ENCODE peak calls at places on chromosome 10, in ten cellular contexts. O, C, P, I, V, G, F, R, M and W are unnamed samples.

GRCh38 chr10:6842722-6843121 is 262.6 kb upstream of the PRKCQ start:
- DNase-seq in O (no peak), C (no peak), P (no peak), I (no peak), V (no peak), G (no peak), F (no peak), R (no peak), M (no peak), W (no peak)

GRCh38 chr10:107814865-107815487 is 650.5 kb upstream of the SORCS1 start:
- DNase-seq in O (peak), C (no peak), P (peak), I (peak), V (peak), G (peak), F (peak), R (peak), M (peak), W (no peak)

GRCh38 chr10:43308986-43309385 is 42.1 kb upstream of the RASGEF1A start:
- DNase-seq in O (no peak), C (no peak), P (no peak), I (no peak), V (no peak), G (no peak), F (peak), R (peak), M (no peak), W (no peak)

GRCh38 chr10:9239298-9239697 is 1184.8 kb downstream of the GATA3 start:
- DNase-seq in O (no peak), C (peak), P (no peak), I (no peak), V (no peak), G (no peak), F (no peak), R (peak), M (no peak), W (no peak)

GRCh38 chr10:132654708-132655661 is 117.4 kb downstream of the INPP5A start:
- DNase-seq in O (no peak), C (peak), P (no peak), I (peak), V (peak), G (peak), F (peak), R (peak), M (peak), W (peak)

GRCh38 chr10:79262131-79262530 is 85.1 kb upstream of the PPIF start:
- DNase-seq in O (no peak), C (no peak), P (no peak), I (no peak), V (no peak), G (no peak), F (no peak), R (no peak), M (peak), W (no peak)

GRCh38 chr10:98511861-98512260 is 65.1 kb upstream of the HPS1 start:
- DNase-seq in O (no peak), C (no peak), P (no peak), I (no peak), V (no peak), G (no peak), F (no peak), R (no peak), M (no peak), W (no peak)

GRCh38 chr10:14296081-14296709 is 34.5 kb downstream of the FRMD4A start:
- DNase-seq in O (no peak), C (no peak), P (no peak), I (no peak), V (no peak), G (no peak), F (peak), R (peak), M (no peak), W (no peak)

GRCh38 chr10:123270221-123270620 is 116.0 kb downstream of the BUB3 start:
- DNase-seq in O (no peak), C (peak), P (peak), I (no peak), V (peak), G (no peak), F (peak), R (peak), M (peak), W (no peak)

GRCh38 chr10:5534880-5535856 is 10.4 kb downstream of the CALML3 start:
- DNase-seq in O (peak), C (no peak), P (no peak), I (no peak), V (peak), G (no peak), F (peak), R (peak), M (peak), W (peak)

GRCh38 chr10:101444058-101444457 is 90.1 kb downstream of the BTRC start:
- DNase-seq in O (no peak), C (peak), P (no peak), I (peak), V (peak), G (no peak), F (peak), R (peak), M (peak), W (no peak)

GRCh38 chr10:10967029-10967428 is 50.6 kb upstream of the CELF2 start:
- DNase-seq in O (no peak), C (no peak), P (no peak), I (no peak), V (no peak), G (no peak), F (no peak), R (no peak), M (no peak), W (no peak)

GRCh38 chr10:1724921-1725320 is 12.4 kb downstream of the ADARB2 start:
- DNase-seq in O (no peak), C (no peak), P (no peak), I (no peak), V (no peak), G (no peak), F (no peak), R (no peak), M (peak), W (no peak)

GRCh38 chr10:57142925-57143576 is 782.0 kb upstream of the ZWINT start:
- DNase-seq in O (no peak), C (no peak), P (no peak), I (no peak), V (no peak), G (no peak), F (no peak), R (no peak), M (no peak), W (no peak)

GRCh38 chr10:55500931-55501559 is 700.0 kb upstream of the PCDH15 start:
- DNase-seq in O (no peak), C (no peak), P (no peak), I (peak), V (no peak), G (peak), F (peak), R (no peak), M (peak), W (no peak)

GRCh38 chr10:59622320-59622901 is 87.2 kb downstream of the SLC16A9 start:
- DNase-seq in O (peak), C (peak), P (no peak), I (peak), V (peak), G (peak), F (peak), R (peak), M (peak), W (peak)

GRCh38 chr10:29966269-29966668 is 93.1 kb downstream of the JCAD start:
- DNase-seq in O (no peak), C (no peak), P (no peak), I (no peak), V (no peak), G (peak), F (no peak), R (no peak), M (no peak), W (no peak)

GRCh38 chr10:28719789-28720436 is 42.6 kb downstream of the BAMBI start:
- DNase-seq in O (no peak), C (no peak), P (no peak), I (no peak), V (peak), G (no peak), F (peak), R (peak), M (peak), W (peak)

GRCh38 chr10:18214692-18215563 is 74.7 kb downstream of the CACNB2 start:
- DNase-seq in O (no peak), C (peak), P (no peak), I (peak), V (peak), G (peak), F (peak), R (peak), M (peak), W (no peak)

GRCh38 chr10:94524146-94524545 is 21.4 kb upstream of the HELLS start:
- DNase-seq in O (no peak), C (peak), P (peak), I (peak), V (peak), G (no peak), F (peak), R (peak), M (no peak), W (peak)

GRCh38 chr10:72250666-72251065 is 23.1 kb upstream of the DDIT4 start:
- DNase-seq in O (no peak), C (peak), P (peak), I (no peak), V (peak), G (no peak), F (peak), R (peak), M (peak), W (no peak)

GRCh38 chr10:62732841-62733653 is 71.5 kb upstream of the ADO start:
- DNase-seq in O (no peak), C (peak), P (no peak), I (peak), V (peak), G (no peak), F (peak), R (peak), M (peak), W (peak)

GRCh38 chr10:49593564-49593875 is 16.6 kb upstream of the SLC18A3 start:
- DNase-seq in O (no peak), C (no peak), P (no peak), I (no peak), V (no peak), G (no peak), F (no peak), R (no peak), M (no peak), W (no peak)

GRCh38 chr10:16944081-16944922 is 127.1 kb upstream of the RSU1 start:
- DNase-seq in O (peak), C (peak), P (no peak), I (no peak), V (peak), G (no peak), F (peak), R (peak), M (no peak), W (peak)

GRCh38 chr10:52074505-52074904 is 239.6 kb upstream of the DKK1 start:
- DNase-seq in O (no peak), C (no peak), P (no peak), I (no peak), V (no peak), G (no peak), F (no peak), R (no peak), M (no peak), W (no peak)

DNA sequence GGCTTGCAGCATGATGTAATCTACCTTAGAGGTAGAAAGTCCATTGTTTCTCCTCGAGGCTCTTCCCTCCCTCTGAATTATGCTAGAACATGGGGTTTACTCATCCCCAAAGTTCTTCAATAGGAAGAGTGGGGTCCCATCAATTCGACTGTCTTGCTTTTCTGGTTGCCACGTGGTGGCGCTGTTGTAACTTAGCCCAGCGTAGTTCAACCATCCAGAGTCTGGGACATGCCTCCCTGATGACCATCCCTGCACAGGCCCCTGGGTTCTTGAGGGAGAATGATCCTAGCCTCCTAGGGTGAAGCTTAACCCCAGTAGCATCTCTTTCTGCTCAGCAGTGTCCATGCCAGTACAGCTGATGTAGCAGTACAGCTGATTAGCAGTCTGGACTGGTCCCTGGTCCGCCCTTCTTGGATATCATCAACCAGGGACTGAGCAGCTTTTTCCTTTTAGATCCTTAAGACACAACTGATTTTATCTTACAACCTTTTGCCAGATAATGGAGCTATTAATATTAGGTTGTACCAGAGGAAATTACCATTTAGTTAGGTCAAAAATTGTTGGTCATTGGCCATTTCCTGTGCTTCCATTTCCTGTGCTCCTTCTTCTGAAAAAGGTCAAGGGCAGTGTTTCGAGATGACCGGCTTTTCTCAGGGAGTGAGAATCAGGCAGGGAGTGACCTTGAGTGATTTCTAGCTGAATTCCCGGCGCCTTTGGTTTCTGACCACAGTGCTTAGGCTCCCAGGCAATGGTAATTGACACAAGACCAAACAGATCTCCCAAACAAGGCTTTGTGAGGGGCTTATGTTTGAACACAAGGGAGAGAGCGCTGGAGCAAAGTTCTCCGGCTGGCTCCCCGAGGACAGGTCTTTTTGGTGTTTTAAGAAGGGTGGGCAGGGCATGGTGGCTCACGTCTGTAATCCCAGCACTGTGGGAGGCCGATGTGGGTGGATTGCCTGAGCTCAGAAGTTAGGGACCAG is 65.4 kb downstream of the TACC2 start:
- DNase-seq in O (no peak), C (peak), P (no peak), I (peak), V (peak), G (peak), F (peak), R (peak), M (peak), W (no peak)
- TF ChIP-seq CTCF in O (peak), C (peak), P (peak), I (peak), V (peak), G (peak), F (peak), R (peak), M (peak), W (peak)

DNA sequence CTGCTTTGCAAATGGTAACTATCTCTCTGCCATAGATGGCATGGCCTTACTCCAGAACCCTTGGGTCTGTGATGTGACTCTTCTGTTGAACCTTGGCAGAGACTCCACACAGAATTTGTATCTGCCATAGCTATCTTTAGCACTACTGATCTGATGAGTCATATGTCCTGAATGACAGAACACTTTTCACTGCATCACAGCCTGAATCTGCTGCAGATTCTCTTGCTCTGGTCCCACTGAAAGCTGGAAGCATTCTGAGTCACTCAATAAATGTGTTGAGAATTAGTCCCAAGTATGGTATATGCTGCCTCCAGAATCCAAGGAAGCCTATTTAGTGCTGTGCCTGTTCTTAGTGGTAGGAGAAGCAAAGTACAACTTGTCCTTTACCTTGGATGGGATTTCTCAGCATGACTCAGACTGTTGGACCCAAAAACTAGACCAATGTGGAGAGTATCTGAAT is 39.5 kb upstream of the ANKRD1 start:
- DNase-seq in O (peak), C (peak), P (peak), I (peak), V (peak), G (no peak), F (peak), R (peak), M (peak), W (peak)
- TF ChIP-seq CTCF in O (no peak), C (peak), P (peak), I (no peak), V (no peak), G (no peak), F (no peak), R (no peak), M (no peak), W (no peak)

GRCh38 chr10:70910486-70911350 is 22.4 kb upstream of the PCBD1 start:
- DNase-seq in O (no peak), C (no peak), P (no peak), I (no peak), V (no peak), G (no peak), F (no peak), R (no peak), M (no peak), W (no peak)

GRCh38 chr10:70914316-70914864 is 26.0 kb upstream of the PCBD1 start:
- DNase-seq in O (no peak), C (no peak), P (no peak), I (no peak), V (no peak), G (no peak), F (no peak), R (no peak), M (no peak), W (no peak)

GRCh38 chr10:70915206-70915605 is 26.8 kb upstream of the PCBD1 start:
- DNase-seq in O (no peak), C (no peak), P (no peak), I (no peak), V (no peak), G (no peak), F (no peak), R (no peak), M (no peak), W (no peak)

GRCh38 chr10:70913546-70914240 is 25.3 kb upstream of the PCBD1 start:
- DNase-seq in O (no peak), C (no peak), P (no peak), I (no peak), V (no peak), G (no peak), F (no peak), R (no peak), M (no peak), W (no peak)

DNA sequence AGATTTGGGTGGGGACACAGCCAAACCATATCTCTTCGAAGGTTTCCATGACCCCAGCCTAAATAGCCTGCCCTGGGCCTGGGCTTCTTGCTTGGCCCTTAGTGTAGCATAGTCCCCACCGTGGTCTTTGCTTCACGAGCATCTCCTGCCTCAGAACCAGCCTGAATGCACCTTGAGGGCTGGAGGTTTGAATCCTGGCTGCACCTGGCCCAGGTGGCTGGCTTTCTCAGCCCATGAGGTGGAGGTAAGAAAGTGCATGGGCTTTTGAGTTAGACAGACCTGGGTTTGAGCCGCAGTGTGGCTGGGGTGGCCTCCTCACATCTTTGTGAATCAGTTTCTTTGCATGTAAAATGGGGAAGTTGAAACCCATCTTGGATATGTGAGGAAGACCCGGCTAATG is 24.2 kb upstream of the PCBD1 start:
- DNase-seq in O (no peak), C (no peak), P (no peak), I (no peak), V (no peak), G (no peak), F (no peak), R (no peak), M (no peak), W (no peak)
- TF ChIP-seq CTCF in O (no peak), C (no peak), P (no peak), I (no peak), V (no peak), G (no peak), F (no peak), R (no peak), M (no peak), W (no peak)

DNA sequence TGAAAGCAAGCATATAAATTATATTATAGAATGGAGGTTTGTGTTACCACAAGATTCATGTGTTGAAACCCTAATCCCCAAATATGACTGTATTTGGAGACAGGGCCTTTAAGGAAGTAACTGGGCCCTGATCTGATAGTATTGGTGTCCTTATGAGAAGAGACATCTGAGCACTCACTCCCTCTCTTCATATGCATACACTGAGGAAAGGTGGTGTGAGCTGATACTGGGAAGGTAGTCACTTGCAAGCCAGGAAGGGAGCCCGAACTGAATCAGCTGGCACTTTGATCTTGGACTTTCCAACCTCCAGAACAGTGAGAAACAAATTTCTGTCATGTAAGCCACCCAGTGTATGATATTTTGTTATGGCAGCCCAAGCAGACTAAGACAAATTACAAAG is 66.9 kb upstream of the RHOBTB1 start:
- DNase-seq in O (no peak), C (no peak), P (no peak), I (no peak), V (no peak), G (no peak), F (no peak), R (no peak), M (no peak), W (no peak)
- TF ChIP-seq CTCF in O (no peak), C (no peak), P (no peak), I (no peak), V (no peak), G (no peak), F (no peak), R (no peak), M (no peak), W (no peak)

GRCh38 chr10:15324611-15325010 is 46.5 kb downstream of the FAM171A1 start:
- DNase-seq in O (no peak), C (peak), P (no peak), I (no peak), V (no peak), G (no peak), F (no peak), R (no peak), M (no peak), W (no peak)

GRCh38 chr10:15320522-15321203 is 50.4 kb downstream of the FAM171A1 start:
- DNase-seq in O (no peak), C (peak), P (no peak), I (no peak), V (no peak), G (no peak), F (no peak), R (peak), M (no peak), W (no peak)

GRCh38 chr10:15325243-15326002 is 45.7 kb downstream of the FAM171A1 start:
- DNase-seq in O (no peak), C (peak), P (no peak), I (no peak), V (peak), G (peak), F (peak), R (peak), M (peak), W (no peak)

GRCh38 chr10:15321431-15322321 is 49.4 kb downstream of the FAM171A1 start:
- DNase-seq in O (peak), C (peak), P (no peak), I (no peak), V (peak), G (no peak), F (peak), R (peak), M (no peak), W (no peak)

DNA sequence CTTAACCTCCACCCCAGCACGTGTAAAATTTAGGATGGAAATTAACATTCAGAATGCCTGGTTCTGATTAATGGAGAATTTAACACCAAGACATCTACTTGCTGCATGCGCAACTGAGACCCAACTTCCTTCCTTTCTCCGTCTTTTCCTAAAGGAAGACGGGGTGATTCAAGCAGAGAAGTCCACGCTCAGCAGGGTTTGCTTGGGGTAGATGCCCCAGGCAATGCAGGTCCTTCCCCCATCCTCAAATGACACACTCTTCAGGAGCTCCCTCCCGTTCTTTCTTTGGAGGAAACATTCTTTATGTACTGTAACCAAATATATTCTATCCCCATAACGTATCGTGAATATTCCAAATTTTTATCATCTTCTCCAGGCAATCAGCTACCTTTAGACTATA is 47.0 kb downstream of the FAM171A1 start:
- DNase-seq in O (no peak), C (no peak), P (no peak), I (no peak), V (no peak), G (no peak), F (no peak), R (no peak), M (no peak), W (no peak)
- TF ChIP-seq CTCF in O (no peak), C (no peak), P (no peak), I (no peak), V (no peak), G (no peak), F (no peak), R (no peak), M (no peak), W (no peak)

GRCh38 chr10:113890769-113891168 is 36.3 kb downstream of the NHLRC2 start:
- DNase-seq in O (no peak), C (no peak), P (no peak), I (no peak), V (no peak), G (no peak), F (no peak), R (no peak), M (no peak), W (no peak)
- TF ChIP-seq CTCF in O (no peak), C (no peak), P (no peak), I (no peak), V (no peak), G (no peak), F (no peak), R (no peak), M (no peak), W (no peak)